ENCODE peak calls at places on chromosomes 12 and 14, in five cellular contexts. X, S, I, K and F are unnamed samples.

GRCh38 chr12:71441836-71442566 is 2.4 kb downstream of the LGR5 start:
- DNase-seq in X (no peak), K (no peak), I (no peak), S (no peak), F (no peak)

GRCh38 chr12:126355346-126355745 is 1290.1 kb downstream of the AACS start:
- DNase-seq in S (no peak), K (no peak), X (no peak), I (no peak), F (no peak)

GRCh38 chr14:68401855-68402254 is 391.0 kb downstream of the ZFP36L1 start:
- DNase-seq in K (no peak), S (no peak), I (no peak), X (no peak), F (no peak)

GRCh38 chr14:20719777-20720176 is 25.9 kb upstream of the EDDM3A start:
- DNase-seq in X (peak), I (no peak), K (no peak), S (no peak), F (no peak)

GRCh38 chr14:104472536-104473243 is 106.9 kb upstream of the C14orf180 start:
- DNase-seq in K (no peak), X (no peak), S (no peak), I (no peak), F (no peak)

GRCh38 chr12:16076553-16076952 is 165.4 kb downstream of the DERA start:
- DNase-seq in S (no peak), X (no peak), I (peak), K (no peak), F (no peak)

GRCh38 chr12:14278294-14278953 is 87.1 kb upstream of the ATF7IP start:
- DNase-seq in S (no peak), I (no peak), X (peak), K (no peak), F (no peak)

GRCh38 chr12:75661927-75662326 is 150.5 kb upstream of the KRR1 start:
- DNase-seq in S (no peak), K (no peak), X (no peak), I (peak), F (no peak)

GRCh38 chr14:29227631-29228030 is 461.0 kb downstream of the FOXG1 start:
- DNase-seq in S (no peak), X (no peak), K (no peak), I (no peak), F (no peak)

GRCh38 chr14:22602011-22602410 is 3.9 kb downstream of the ABHD4 start:
- DNase-seq in S (no peak), X (no peak), K (no peak), I (no peak), F (no peak)

GRCh38 chr14:72715215-72715909 is 178.5 kb downstream of the DPF3 start:
- DNase-seq in X (no peak), K (no peak), I (no peak), S (no peak), F (no peak)

GRCh38 chr12:110563702-110564470 is 19.2 kb downstream of the PPTC7 start:
- DNase-seq in I (no peak), X (no peak), S (no peak), K (no peak), F (no peak)

GRCh38 chr12:47604474-47604873 is 101.4 kb downstream of the RPAP3 start:
- DNase-seq in S (no peak), I (no peak), X (no peak), K (no peak), F (no peak)

GRCh38 chr14:93963692-93964091 is 12.7 kb downstream of the ASB2 start:
- DNase-seq in K (no peak), X (no peak), I (no peak), S (no peak), F (no peak)

GRCh38 chr14:67112344-67112743 is 76.9 kb upstream of the GARIN2 start:
- DNase-seq in K (no peak), I (no peak), S (no peak), X (no peak), F (no peak)

GRCh38 chr12:102638777-102639176 is 158.4 kb upstream of the IGF1 start:
- DNase-seq in K (no peak), I (no peak), S (no peak), X (no peak), F (no peak)

GRCh38 chr12:94561943-94562411 is 88.4 kb downstream of the TMCC3 start:
- DNase-seq in X (peak), K (no peak), I (peak), S (no peak), F (no peak)

GRCh38 chr14:84029720-84030119 is 1500.2 kb upstream of the FLRT2 start:
- DNase-seq in I (no peak), K (no peak), X (no peak), S (no peak), F (no peak)

GRCh38 chr12:42213954-42214426 is 24.1 kb downstream of the YAF2 start:
- DNase-seq in K (no peak), I (peak), S (no peak), X (peak), F (no peak)

GRCh38 chr14:88698651-88699050 is 94.1 kb downstream of the EML5 start:
- DNase-seq in K (no peak), I (peak), S (no peak), X (no peak), F (no peak)

GRCh38 chr14:53401646-53402045 is 248.5 kb upstream of the DDHD1 start:
- DNase-seq in X (no peak), I (no peak), K (no peak), S (no peak), F (no peak)

GRCh38 chr12:64781374-64782029 is 22.3 kb upstream of the GNS start:
- DNase-seq in I (peak), K (no peak), S (no peak), X (peak), F (no peak)

GRCh38 chr14:99189201-99189801 is 82.7 kb downstream of the BCL11B start:
- DNase-seq in I (no peak), X (no peak), S (no peak), K (no peak), F (no peak)

GRCh38 chr12:57622293-57623245 is 10.4 kb downstream of the B4GALNT1 start:
- DNase-seq in I (no peak), X (no peak), K (no peak), S (no peak), F (no peak)

GRCh38 chr14:76662580-76662979 is 98.7 kb upstream of the VASH1 start:
- DNase-seq in S (no peak), I (no peak), K (no peak), X (no peak), F (no peak)

GRCh38 chr12:17352164-17352563 is 737.8 kb downstream of the RERGL start:
- DNase-seq in X (no peak), S (no peak), I (no peak), K (no peak), F (no peak)
- TF ChIP-seq CTCF in X (no peak), S (no peak), I (no peak), K (no peak), F (no peak)

DNA sequence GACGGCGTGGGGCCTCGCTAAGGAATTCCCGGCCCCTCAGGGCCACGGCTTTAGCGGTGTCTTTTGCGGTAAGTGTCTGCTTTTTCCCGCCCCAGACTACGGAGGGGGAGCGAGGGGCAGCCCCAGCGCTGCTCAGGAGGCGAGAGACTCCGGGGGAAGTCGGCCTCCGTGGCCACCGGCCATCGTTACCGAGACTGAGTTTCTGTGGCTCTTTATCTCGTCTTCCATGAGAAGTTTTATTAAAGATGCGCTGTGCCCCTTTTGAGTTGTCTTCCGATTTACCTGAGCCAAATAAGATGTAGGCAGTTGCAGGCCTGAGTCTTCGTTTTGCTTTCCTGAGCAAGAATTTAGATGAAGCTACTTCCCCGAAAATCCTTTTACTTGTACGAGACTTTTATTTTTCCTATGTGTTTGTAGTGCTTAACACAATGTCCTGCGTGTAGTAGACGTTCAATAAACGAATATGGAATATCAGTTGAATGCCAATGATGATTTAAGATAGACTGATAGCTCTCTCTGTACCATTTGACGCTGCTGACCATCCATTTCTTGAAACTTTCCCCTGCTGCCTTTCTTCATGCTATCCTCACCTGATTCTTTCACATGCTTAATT is 462 bp downstream of the SRP54 start:
- DNase-seq in I (no peak), K (no peak), S (no peak), X (no peak), F (no peak)
- TF ChIP-seq CTCF in I (no peak), K (no peak), S (no peak), X (no peak), F (no peak)

GRCh38 chr12:105378821-105379400 is 48.4 kb downstream of the C12orf75 start:
- DNase-seq in I (peak), K (no peak), S (no peak), X (no peak), F (no peak)
- TF ChIP-seq CTCF in I (peak), K (no peak), S (no peak), X (peak), F (no peak)

GRCh38 chr12:125169451-125169850 is 104.2 kb downstream of the AACS start:
- DNase-seq in X (no peak), S (no peak), K (no peak), I (no peak), F (no peak)

GRCh38 chr12:125167658-125168057 is 102.4 kb downstream of the AACS start:
- DNase-seq in I (no peak), X (no peak), K (no peak), S (no peak), F (no peak)

GRCh38 chr12:125164541-125164940 is 99.3 kb downstream of the AACS start:
- DNase-seq in X (no peak), K (no peak), S (no peak), I (no peak), F (no peak)

GRCh38 chr12:125163148-125163547 is 97.9 kb downstream of the AACS start:
- DNase-seq in K (no peak), I (no peak), S (no peak), X (no peak), F (no peak)

DNA sequence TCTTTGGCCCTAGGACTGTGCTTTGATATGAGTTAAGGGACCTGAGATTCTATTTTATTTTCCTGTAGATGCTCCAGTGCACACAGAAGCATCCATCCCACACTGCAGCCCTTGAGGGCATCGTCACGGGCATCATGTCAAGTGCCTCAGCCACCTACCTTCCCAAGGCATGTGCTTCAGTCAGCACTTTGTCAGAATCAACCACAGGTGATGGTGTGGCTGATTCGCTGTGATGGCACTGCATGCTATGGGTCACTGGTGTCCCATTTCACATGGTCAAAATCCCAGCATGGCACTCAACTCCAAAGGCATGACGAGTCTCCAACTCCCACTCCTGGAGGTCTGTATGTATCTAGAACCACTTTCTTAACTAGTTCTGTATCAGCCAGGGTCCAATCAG is 100.8 kb downstream of the AACS start:
- DNase-seq in S (no peak), K (no peak), X (no peak), I (no peak), F (no peak)
- TF ChIP-seq CTCF in S (no peak), K (no peak), X (no peak), I (no peak), F (no peak)

GRCh38 chr14:26163761-26164160 is 434.1 kb downstream of the NOVA1 start:
- DNase-seq in X (no peak), I (no peak), K (no peak), S (no peak), F (no peak)
- TF ChIP-seq CTCF in X (peak), I (peak), K (no peak), S (no peak), F (no peak)

GRCh38 chr12:105235747-105236476 is at the start of gene APPL2:
- DNase-seq in I (peak), K (peak), X (peak), S (peak), F (peak)
- TF ChIP-seq CTCF in I (peak), K (peak), X (peak), S (peak), F (no peak)

GRCh38 chr12:27119797-27120196 is 37.4 kb upstream of the C12orf71 start:
- DNase-seq in S (no peak), I (no peak), K (no peak), X (no peak), F (no peak)

GRCh38 chr12:27123642-27124041 is 41.3 kb upstream of the C12orf71 start:
- DNase-seq in K (no peak), S (no peak), I (peak), X (no peak), F (no peak)
- TF ChIP-seq CTCF in K (peak), S (no peak), I (peak), X (peak), F (no peak)

GRCh38 chr12:25813843-25814242 is 144.6 kb upstream of the RASSF8 start:
- DNase-seq in I (no peak), X (peak), S (no peak), K (no peak), F (no peak)

GRCh38 chr12:25808604-25809003 is 149.9 kb upstream of the RASSF8 start:
- DNase-seq in S (no peak), I (no peak), K (no peak), X (no peak), F (no peak)

GRCh38 chr12:25812295-25812694 is 146.2 kb upstream of the RASSF8 start:
- DNase-seq in I (no peak), S (no peak), X (no peak), K (no peak), F (no peak)

GRCh38 chr12:25810683-25811082 is 147.8 kb upstream of the RASSF8 start:
- DNase-seq in I (no peak), K (no peak), X (no peak), S (no peak), F (no peak)

GRCh38 chr12:25811656-25812126 is 146.8 kb upstream of the RASSF8 start:
- DNase-seq in K (no peak), I (peak), X (no peak), S (no peak), F (no peak)
- TF ChIP-seq CTCF in K (no peak), I (no peak), X (no peak), S (no peak), F (no peak)

GRCh38 chr12:2481951-2482350 is 312.8 kb upstream of the FKBP4 start:
- DNase-seq in X (no peak), I (no peak), S (no peak), K (no peak), F (no peak)
- TF ChIP-seq CTCF in X (no peak), I (no peak), S (no peak), K (no peak), F (no peak)

DNA sequence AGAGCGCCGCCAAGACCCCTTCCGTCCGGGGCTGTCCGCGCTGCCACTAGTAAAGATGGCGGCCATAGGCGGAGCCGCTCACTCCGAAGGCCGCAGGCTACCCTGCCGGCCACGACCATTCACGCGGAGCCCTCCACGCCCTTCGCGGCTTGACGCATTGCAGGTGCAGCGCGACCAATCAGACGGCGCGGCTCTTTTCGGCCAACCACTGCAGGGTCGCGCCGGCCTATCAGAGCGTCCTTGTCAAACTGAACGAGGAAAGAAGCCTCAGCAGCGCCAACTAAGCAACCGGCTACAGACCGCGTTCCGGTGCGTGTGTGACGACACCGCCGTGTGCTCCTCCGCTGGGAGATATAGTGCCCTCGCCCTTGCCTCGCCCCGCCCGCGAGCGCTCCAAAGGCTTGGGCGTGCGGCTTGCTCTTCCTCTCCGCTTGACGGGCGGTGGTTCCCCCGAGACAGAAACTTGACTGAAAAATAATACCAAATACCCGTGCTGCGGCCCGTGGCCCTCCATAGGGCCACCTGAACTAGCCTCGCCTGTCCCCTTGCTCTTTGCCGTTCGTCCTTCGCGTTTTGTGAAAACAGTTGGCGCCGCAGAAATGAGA is 13.6 kb upstream of the CALM1 start:
- DNase-seq in K (peak), X (peak), I (no peak), S (peak), F (peak)
- TF ChIP-seq CTCF in K (no peak), X (peak), I (no peak), S (peak), F (no peak)